ENCODE peak calls at places on chromosomes 2 and 18, in four cellular contexts. K, H, E and Y are unnamed samples.

GRCh38 chr18:54222922-54223567 is 1.4 kb downstream of the MBD2 start:
- DNase-seq in K (peak), E (peak), H (peak), Y (no peak)

GRCh38 chr2:233049194-233049761 is 10.9 kb upstream of the INPP5D start:
- DNase-seq in E (no peak), H (no peak), K (no peak), Y (no peak)

GRCh38 chr2:42881732-42882131 is 89.3 kb upstream of the HAAO start:
- DNase-seq in H (no peak), K (peak), E (no peak), Y (no peak)

GRCh38 chr2:116057538-116057937 is 1615.1 kb downstream of the DPP10 start:
- DNase-seq in H (no peak), E (no peak), K (no peak), Y (no peak)

GRCh38 chr2:102061962-102062795 is 70.4 kb downstream of the IL1R2 start:
- DNase-seq in H (no peak), K (peak), E (no peak), Y (no peak)

GRCh38 chr2:71477231-71477681 is 23.9 kb downstream of the DYSF start:
- DNase-seq in H (no peak), E (no peak), K (no peak), Y (no peak)

GRCh38 chr2:170770008-170770303 is 222 bp upstream of the ERICH2 start:
- DNase-seq in K (no peak), E (no peak), H (no peak), Y (no peak)

GRCh38 chr2:68124321-68124720 is 33.4 kb upstream of the PNO1 start:
- DNase-seq in H (no peak), E (no peak), K (no peak), Y (no peak)

GRCh38 chr2:37711308-37711731 is 39.9 kb upstream of the CDC42EP3 start:
- DNase-seq in H (peak), K (peak), E (peak), Y (no peak)

GRCh38 chr2:233221378-233222063 is 30.0 kb upstream of the ATG16L1 start:
- DNase-seq in K (no peak), H (no peak), E (no peak), Y (no peak)

GRCh38 chr2:168550670-168551069 is 94.6 kb downstream of the CERS6 start:
- DNase-seq in E (no peak), H (no peak), K (no peak), Y (no peak)

GRCh38 chr2:237324446-237325236 is 89.3 kb downstream of the COL6A3 start:
- DNase-seq in E (no peak), H (no peak), K (no peak), Y (no peak)

GRCh38 chr2:129619471-129619870 is 360.0 kb upstream of the RAB6C start:
- DNase-seq in H (no peak), E (no peak), K (no peak), Y (no peak)

GRCh38 chr2:61715501-61715900 is 138.4 kb downstream of the FAM161A start:
- DNase-seq in H (no peak), E (no peak), K (no peak), Y (no peak)

GRCh38 chr2:208064220-208064951 is 39.1 kb upstream of the PLEKHM3 start:
- DNase-seq in E (peak), K (no peak), H (peak), Y (no peak)

GRCh38 chr2:175815537-175815936 is 186.5 kb downstream of the LNPK start:
- DNase-seq in E (no peak), K (no peak), H (no peak), Y (no peak)

GRCh38 chr2:2573658-2574293 is 242.7 kb upstream of the MYT1L start:
- DNase-seq in H (no peak), K (no peak), E (peak), Y (no peak)

GRCh38 chr2:225272173-225272572 is 127.3 kb upstream of the NYAP2 start:
- DNase-seq in K (no peak), H (no peak), E (no peak), Y (no peak)

GRCh38 chr2:32732912-32733472 is 105.1 kb downstream of the TTC27 start:
- DNase-seq in E (no peak), K (no peak), H (no peak), Y (no peak)

GRCh38 chr18:23311346-23312103 is 141.6 kb upstream of the RIOK3 start:
- DNase-seq in H (no peak), K (no peak), E (no peak), Y (no peak)

GRCh38 chr2:173134703-173135102 is 59.1 kb downstream of the MAP3K20 start:
- DNase-seq in E (no peak), H (no peak), K (no peak), Y (no peak)

GRCh38 chr2:233801357-233802131 is 23.4 kb downstream of the MROH2A start:
- DNase-seq in K (no peak), E (no peak), H (no peak), Y (no peak)